ENCODE peak calls at places on chromosomes 5 and 9, in nine cellular contexts. One of them, this sample, is unnamed.
A peak's percentile ranks its signal among the peaks of the same experiment; 100 is the strongest.

GRCh38 chr9:14270358-14271077 is 43.4 kb downstream of the NFIB start:
- DNase-seq in uterus: peak; percentile 80
- DNase-seq in HCT116: no peak
- DNase-seq in testis: no peak
- DNase-seq in tibial nerve: no peak
- DNase-seq in IMR-90: peak; percentile 51
- DNase-seq in prostate gland: no peak
- DNase-seq in heart left ventricle: no peak
- DNase-seq in adrenal gland: no peak
- DNase-seq in this sample: no peak

GRCh38 chr5:115351356-115352195 is 55.1 kb upstream of the CCDC112 start:
- DNase-seq in heart left ventricle: no peak
- DNase-seq in prostate gland: no peak
- DNase-seq in tibial nerve: no peak
- DNase-seq in adrenal gland: no peak
- DNase-seq in HCT116: no peak
- DNase-seq in IMR-90: peak; percentile 73
- DNase-seq in testis: no peak
- DNase-seq in uterus: no peak
- DNase-seq in this sample: no peak

GRCh38 chr9:75649060-75649459 is 241.4 kb upstream of the PCSK5 start:
- DNase-seq in HCT116: no peak
- DNase-seq in adrenal gland: no peak
- DNase-seq in IMR-90: no peak
- DNase-seq in tibial nerve: no peak
- DNase-seq in heart left ventricle: no peak
- DNase-seq in uterus: no peak
- DNase-seq in prostate gland: no peak
- DNase-seq in testis: no peak
- DNase-seq in this sample: no peak

GRCh38 chr9:94767331-94768099 is 41.0 kb downstream of the AOPEP start:
- DNase-seq in IMR-90: peak; percentile 68
- DNase-seq in tibial nerve: no peak
- DNase-seq in prostate gland: no peak
- DNase-seq in heart left ventricle: no peak
- DNase-seq in adrenal gland: no peak
- DNase-seq in HCT116: no peak
- DNase-seq in testis: no peak
- DNase-seq in uterus: no peak
- DNase-seq in this sample: no peak

GRCh38 chr5:154784856-154785255 is 29.7 kb downstream of the LARP1 start:
- DNase-seq in tibial nerve: no peak
- DNase-seq in adrenal gland: no peak
- DNase-seq in IMR-90: no peak
- DNase-seq in HCT116: no peak
- DNase-seq in prostate gland: no peak
- DNase-seq in testis: no peak
- DNase-seq in heart left ventricle: no peak
- DNase-seq in uterus: no peak
- DNase-seq in this sample: no peak

GRCh38 chr5:57298985-57299491 is 125.2 kb downstream of the GPBP1 start:
- DNase-seq in prostate gland: peak; percentile 5
- DNase-seq in uterus: peak; percentile 26
- DNase-seq in tibial nerve: no peak
- DNase-seq in testis: peak; percentile 31
- DNase-seq in IMR-90: peak; percentile 86
- DNase-seq in adrenal gland: peak; percentile 36
- DNase-seq in heart left ventricle: no peak
- DNase-seq in HCT116: peak; percentile 79
- DNase-seq in this sample: peak; percentile 33

GRCh38 chr9:76808636-76809035 is 44.4 kb downstream of the PCA3 start:
- DNase-seq in uterus: no peak
- DNase-seq in heart left ventricle: no peak
- DNase-seq in HCT116: no peak
- DNase-seq in adrenal gland: no peak
- DNase-seq in tibial nerve: no peak
- DNase-seq in prostate gland: no peak
- DNase-seq in IMR-90: no peak
- DNase-seq in testis: no peak
- DNase-seq in this sample: no peak

GRCh38 chr9:96071245-96072124 is 196.0 kb downstream of the ERCC6L2 start:
- DNase-seq in adrenal gland: no peak
- DNase-seq in HCT116: peak; percentile 16
- DNase-seq in testis: peak; percentile 61
- DNase-seq in IMR-90: peak; percentile 47
- DNase-seq in prostate gland: no peak
- DNase-seq in uterus: no peak
- DNase-seq in heart left ventricle: no peak
- DNase-seq in tibial nerve: no peak
- DNase-seq in this sample: peak; percentile 44

GRCh38 chr5:5132185-5132584 is 7.9 kb upstream of the ADAMTS16 start:
- DNase-seq in testis: no peak
- DNase-seq in uterus: no peak
- DNase-seq in IMR-90: no peak
- DNase-seq in HCT116: no peak
- DNase-seq in tibial nerve: no peak
- DNase-seq in heart left ventricle: no peak
- DNase-seq in adrenal gland: no peak
- DNase-seq in prostate gland: no peak
- DNase-seq in this sample: no peak

GRCh38 chr5:115191439-115192031 is 21.8 kb upstream of the TRIM36 start:
- DNase-seq in adrenal gland: no peak
- DNase-seq in testis: no peak
- DNase-seq in tibial nerve: no peak
- DNase-seq in uterus: no peak
- DNase-seq in prostate gland: no peak
- DNase-seq in HCT116: no peak
- DNase-seq in IMR-90: no peak
- DNase-seq in heart left ventricle: no peak
- DNase-seq in this sample: no peak

GRCh38 chr5:111347021-111347420 is 122.8 kb downstream of the CAMK4 start:
- DNase-seq in HCT116: no peak
- DNase-seq in testis: no peak
- DNase-seq in heart left ventricle: no peak
- DNase-seq in IMR-90: no peak
- DNase-seq in adrenal gland: no peak
- DNase-seq in tibial nerve: no peak
- DNase-seq in uterus: no peak
- DNase-seq in prostate gland: no peak
- DNase-seq in this sample: no peak

GRCh38 chr5:96338089-96338488 is 95.0 kb downstream of the PCSK1 start:
- DNase-seq in testis: no peak
- DNase-seq in adrenal gland: no peak
- DNase-seq in tibial nerve: no peak
- DNase-seq in HCT116: no peak
- DNase-seq in IMR-90: no peak
- DNase-seq in heart left ventricle: no peak
- DNase-seq in prostate gland: no peak
- DNase-seq in uterus: no peak
- DNase-seq in this sample: no peak

DNA sequence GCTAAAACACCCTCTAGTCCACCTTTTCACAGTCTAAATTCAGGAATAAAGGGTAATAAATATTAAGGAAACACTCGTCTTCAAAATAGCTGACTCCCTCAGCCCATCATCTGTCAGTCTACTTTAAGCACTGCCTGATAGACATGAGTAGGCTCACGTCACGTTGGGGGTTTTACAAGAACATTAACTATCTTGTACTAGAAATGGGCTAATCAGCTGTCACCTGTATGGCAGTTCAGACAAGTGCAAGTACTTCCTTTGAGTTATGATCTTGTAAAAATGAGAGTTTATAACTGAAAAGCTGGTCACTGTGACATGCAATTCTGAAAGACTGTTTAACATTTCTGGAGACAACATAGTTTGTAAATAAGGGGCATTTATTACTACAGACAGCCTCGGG is 936.7 kb upstream of the CTNND2 start:
- DNase-seq in testis: no peak
- DNase-seq in prostate gland: no peak
- DNase-seq in tibial nerve: no peak
- DNase-seq in adrenal gland: no peak
- DNase-seq in uterus: no peak
- DNase-seq in HCT116: no peak
- DNase-seq in IMR-90: no peak
- DNase-seq in heart left ventricle: no peak
- DNase-seq in this sample: no peak
- H3K4me1 ChIP-seq in testis: no peaks in the 10 kb centered on the region
- H3K4me1 ChIP-seq in prostate gland: no peaks in the 10 kb centered on the region
- H3K4me1 ChIP-seq in tibial nerve: no peaks in the 10 kb centered on the region
- H3K4me1 ChIP-seq in adrenal gland: no peaks in the 10 kb centered on the region
- H3K4me1 ChIP-seq in uterus: no peaks in the 10 kb centered on the region
- H3K4me1 ChIP-seq in HCT116: no peaks in the 10 kb centered on the region
- H3K4me1 ChIP-seq in IMR-90: no peaks in the 10 kb centered on the region
- H3K4me1 ChIP-seq in heart left ventricle: no peaks in the 10 kb centered on the region
- H3K4me1 ChIP-seq in this sample: no peaks in the 10 kb centered on the region

GRCh38 chr5:149532413-149532812 is 18.8 kb downstream of the CSNK1A1 start:
- DNase-seq in IMR-90: no peak
- DNase-seq in prostate gland: no peak
- DNase-seq in heart left ventricle: no peak
- DNase-seq in tibial nerve: no peak
- DNase-seq in testis: no peak
- DNase-seq in adrenal gland: no peak
- DNase-seq in HCT116: no peak
- DNase-seq in uterus: no peak
- DNase-seq in this sample: no peak

GRCh38 chr5:149528661-149529060 is 22.6 kb downstream of the CSNK1A1 start:
- DNase-seq in adrenal gland: no peak
- DNase-seq in HCT116: no peak
- DNase-seq in prostate gland: no peak
- DNase-seq in IMR-90: no peak
- DNase-seq in tibial nerve: no peak
- DNase-seq in uterus: no peak
- DNase-seq in testis: no peak
- DNase-seq in heart left ventricle: no peak
- DNase-seq in this sample: no peak

GRCh38 chr5:149521739-149522373 is 29.4 kb downstream of the CSNK1A1 start:
- DNase-seq in heart left ventricle: no peak
- DNase-seq in testis: no peak
- DNase-seq in uterus: no peak
- DNase-seq in prostate gland: no peak
- DNase-seq in tibial nerve: no peak
- DNase-seq in IMR-90: no peak
- DNase-seq in adrenal gland: no peak
- DNase-seq in HCT116: no peak
- DNase-seq in this sample: no peak

GRCh38 chr5:149529463-149529862 is 21.8 kb downstream of the CSNK1A1 start:
- DNase-seq in testis: no peak
- DNase-seq in heart left ventricle: no peak
- DNase-seq in uterus: no peak
- DNase-seq in adrenal gland: no peak
- DNase-seq in IMR-90: no peak
- DNase-seq in tibial nerve: no peak
- DNase-seq in HCT116: no peak
- DNase-seq in prostate gland: no peak
- DNase-seq in this sample: no peak

GRCh38 chr5:149526855-149527590 is 24.2 kb downstream of the CSNK1A1 start:
- DNase-seq in heart left ventricle: no peak
- DNase-seq in IMR-90: no peak
- DNase-seq in adrenal gland: no peak
- DNase-seq in tibial nerve: no peak
- DNase-seq in uterus: no peak
- DNase-seq in testis: no peak
- DNase-seq in prostate gland: no peak
- DNase-seq in HCT116: no peak
- DNase-seq in this sample: no peak
- TF ChIP-seq POLR2A in heart left ventricle: no peak
- TF ChIP-seq POLR2A in IMR-90: no peak
- TF ChIP-seq POLR2A in adrenal gland: no peak
- TF ChIP-seq POLR2A in tibial nerve: no peak
- TF ChIP-seq POLR2A in uterus: no peak
- TF ChIP-seq POLR2A in testis: no peak
- TF ChIP-seq POLR2A in prostate gland: no peak
- TF ChIP-seq POLR2A in HCT116: no peak
- TF ChIP-seq POLR2A in this sample: no peak

DNA sequence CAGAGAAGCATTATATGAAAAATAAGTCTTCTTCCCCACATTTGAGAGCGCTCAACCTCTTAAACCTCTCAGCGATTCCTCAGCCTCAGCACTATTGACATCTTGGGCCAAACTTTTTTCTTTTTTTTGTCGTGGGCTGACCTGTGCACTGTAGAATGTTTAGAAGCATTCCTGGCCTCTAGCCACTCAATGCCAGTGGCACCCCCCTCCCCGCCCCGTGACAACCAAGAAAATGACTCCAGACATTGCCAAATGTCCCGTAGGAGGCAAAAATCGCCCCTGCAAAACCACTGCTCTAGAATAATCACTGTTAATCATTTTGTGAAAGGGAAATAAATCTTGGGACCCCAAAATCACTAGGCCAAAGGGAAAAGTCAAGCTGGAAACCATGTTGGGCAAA is 129.1 kb upstream of the BOD1 start:
- DNase-seq in HCT116: no peak
- DNase-seq in adrenal gland: no peak
- DNase-seq in heart left ventricle: no peak
- DNase-seq in tibial nerve: no peak
- DNase-seq in IMR-90: no peak
- DNase-seq in testis: no peak
- DNase-seq in prostate gland: no peak
- DNase-seq in uterus: no peak
- DNase-seq in this sample: no peak
- H3K4me1 ChIP-seq in HCT116: peaks cover 7% of the 10 kb centered on the region
- H3K4me1 ChIP-seq in adrenal gland: peaks cover 13% of the 10 kb centered on the region
- H3K4me1 ChIP-seq in heart left ventricle: no peaks in the 10 kb centered on the region
- H3K4me1 ChIP-seq in tibial nerve: no peaks in the 10 kb centered on the region
- H3K4me1 ChIP-seq in IMR-90: peaks cover 3% of the 10 kb centered on the region
- H3K4me1 ChIP-seq in testis: no peaks in the 10 kb centered on the region
- H3K4me1 ChIP-seq in prostate gland: no peaks in the 10 kb centered on the region
- H3K4me1 ChIP-seq in uterus: no peaks in the 10 kb centered on the region
- H3K4me1 ChIP-seq in this sample: no peaks in the 10 kb centered on the region

GRCh38 chr9:109912082-109912581 is 132.1 kb downstream of the PALM2AKAP2 start:
- DNase-seq in HCT116: no peak
- DNase-seq in adrenal gland: no peak
- DNase-seq in prostate gland: no peak
- DNase-seq in testis: no peak
- DNase-seq in uterus: no peak
- DNase-seq in heart left ventricle: no peak
- DNase-seq in IMR-90: peak; percentile 93
- DNase-seq in tibial nerve: no peak
- DNase-seq in this sample: no peak

GRCh38 chr9:109916316-109916715 is 136.3 kb downstream of the PALM2AKAP2 start:
- DNase-seq in adrenal gland: no peak
- DNase-seq in HCT116: no peak
- DNase-seq in testis: no peak
- DNase-seq in uterus: no peak
- DNase-seq in IMR-90: no peak
- DNase-seq in tibial nerve: no peak
- DNase-seq in prostate gland: no peak
- DNase-seq in heart left ventricle: no peak
- DNase-seq in this sample: no peak

GRCh38 chr9:109912726-109913460 is 132.9 kb downstream of the PALM2AKAP2 start:
- DNase-seq in prostate gland: no peak
- DNase-seq in testis: no peak
- DNase-seq in HCT116: no peak
- DNase-seq in uterus: no peak
- DNase-seq in tibial nerve: no peak
- DNase-seq in heart left ventricle: no peak
- DNase-seq in adrenal gland: no peak
- DNase-seq in IMR-90: peak; percentile 32
- DNase-seq in this sample: no peak

GRCh38 chr9:109913461-109913810 is 133.4 kb downstream of the PALM2AKAP2 start:
- DNase-seq in prostate gland: no peak
- DNase-seq in testis: no peak
- DNase-seq in heart left ventricle: no peak
- DNase-seq in IMR-90: no peak
- DNase-seq in tibial nerve: no peak
- DNase-seq in uterus: no peak
- DNase-seq in HCT116: no peak
- DNase-seq in adrenal gland: no peak
- DNase-seq in this sample: no peak

GRCh38 chr9:109914280-109915027 is 134.5 kb downstream of the PALM2AKAP2 start:
- DNase-seq in testis: no peak
- DNase-seq in tibial nerve: no peak
- DNase-seq in HCT116: no peak
- DNase-seq in adrenal gland: no peak
- DNase-seq in heart left ventricle: no peak
- DNase-seq in uterus: no peak
- DNase-seq in IMR-90: peak; percentile 97
- DNase-seq in prostate gland: no peak
- DNase-seq in this sample: no peak
- TF ChIP-seq POLR2A in testis: no peak
- TF ChIP-seq POLR2A in tibial nerve: no peak
- TF ChIP-seq POLR2A in HCT116: no peak
- TF ChIP-seq POLR2A in adrenal gland: no peak
- TF ChIP-seq POLR2A in heart left ventricle: no peak
- TF ChIP-seq POLR2A in uterus: no peak
- TF ChIP-seq POLR2A in IMR-90: no peak
- TF ChIP-seq POLR2A in prostate gland: no peak
- TF ChIP-seq POLR2A in this sample: no peak

This sample was measured in body of pancreas.